ENCODE peak calls at places on chromosomes 12 and 14, in seven cellular contexts. I, C, X, D, N, G and F are unnamed samples. For H3K9me3, the result is how much of the 10 kb centered on the place peaks cover.

GRCh38 chr14:80872645-80873044 is 68.9 kb downstream of the CEP128 start:
- DNase-seq in D (no peak), I (no peak), X (no peak), C (no peak), G (no peak), N (no peak), F (no peak)

GRCh38 chr12:25648460-25648859 is 95.4 kb upstream of the LMNTD1 start:
- DNase-seq in X (peak), D (peak), C (peak), I (peak), N (no peak), G (peak), F (peak)

GRCh38 chr14:26598081-26598671 is 343 bp upstream of the NOVA1 start:
- DNase-seq in I (peak), G (peak), X (peak), C (peak), D (peak), N (peak), F (peak)

GRCh38 chr12:66776974-66777373 is 98.1 kb upstream of the GRIP1 start:
- DNase-seq in G (no peak), D (no peak), C (no peak), X (no peak), N (no peak), I (peak), F (no peak)

GRCh38 chr12:104805186-104805585 is 152.9 kb downstream of the SLC41A2 start:
- DNase-seq in C (no peak), G (peak), X (no peak), D (no peak), I (no peak), N (no peak), F (peak)

GRCh38 chr14:88437659-88438058 is 52.2 kb downstream of the SPATA7 start:
- DNase-seq in X (no peak), D (no peak), I (no peak), G (no peak), N (no peak), C (no peak), F (no peak)

GRCh38 chr14:102951799-102952198 is 29.3 kb downstream of the AMN start:
- DNase-seq in X (no peak), G (peak), I (no peak), C (no peak), D (no peak), N (no peak), F (peak)

GRCh38 chr12:6765634-6766581 is at the start of gene PTMS:
- DNase-seq in N (peak), C (peak), G (peak), X (peak), I (peak), D (peak), F (peak)

GRCh38 chr12:32233568-32233967 is 126.9 kb downstream of the BICD1 start:
- DNase-seq in N (no peak), G (no peak), I (no peak), D (no peak), C (no peak), X (no peak), F (no peak)

GRCh38 chr12:32230607-32230982 is 123.9 kb downstream of the BICD1 start:
- DNase-seq in X (no peak), G (no peak), N (no peak), C (no peak), D (peak), I (no peak), F (no peak)

GRCh38 chr12:32235251-32235650 is 128.6 kb downstream of the BICD1 start:
- DNase-seq in N (no peak), I (no peak), D (no peak), C (no peak), G (no peak), X (no peak), F (no peak)

GRCh38 chr12:32226768-32227167 is 120.1 kb downstream of the BICD1 start:
- DNase-seq in I (no peak), X (no peak), D (no peak), G (no peak), C (no peak), N (no peak), F (no peak)

GRCh38 chr12:32229971-32230606 is 123.4 kb downstream of the BICD1 start:
- DNase-seq in N (no peak), I (no peak), C (no peak), X (no peak), D (peak), G (no peak), F (no peak)
- H3K4me3 ChIP-seq in N (no peak), I (no peak), C (no peak), X (no peak), D (no peak), G (no peak), F (no peak)

DNA sequence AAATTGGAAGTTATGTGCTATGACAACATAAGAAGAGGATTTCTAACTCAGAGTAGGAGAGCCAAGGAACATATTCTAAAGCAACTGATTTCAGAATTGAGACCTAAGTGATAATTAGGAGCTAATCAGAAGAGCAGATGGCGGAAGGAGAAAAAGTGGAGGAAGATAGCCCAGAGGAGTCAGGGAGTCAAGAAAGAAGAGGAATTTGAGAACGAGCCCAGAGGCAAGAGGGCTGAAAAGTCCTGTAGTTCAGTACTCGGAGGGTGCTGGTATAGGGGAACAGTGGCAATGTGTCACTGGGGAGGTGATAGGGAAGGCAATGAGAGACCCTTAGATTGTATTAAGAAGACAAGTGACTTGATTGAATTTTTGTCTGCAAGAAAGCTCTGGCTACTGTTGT is 162.4 kb downstream of the CNTN1 start:
- DNase-seq in I (no peak), N (no peak), G (no peak), D (no peak), C (no peak), X (no peak), F (no peak)
- H3K9me3 ChIP-seq in I (under half), N (under half), G (under half), D (under half), C (under half), X (under half), F (under half)

GRCh38 chr12:96198970-96199369 is 4.8 kb downstream of the ELK3 start:
- DNase-seq in N (no peak), G (peak), I (no peak), D (no peak), C (no peak), X (no peak), F (no peak)
- H3K4me3 ChIP-seq in N (no peak), G (peak), I (no peak), D (no peak), C (no peak), X (no peak), F (no peak)

DNA sequence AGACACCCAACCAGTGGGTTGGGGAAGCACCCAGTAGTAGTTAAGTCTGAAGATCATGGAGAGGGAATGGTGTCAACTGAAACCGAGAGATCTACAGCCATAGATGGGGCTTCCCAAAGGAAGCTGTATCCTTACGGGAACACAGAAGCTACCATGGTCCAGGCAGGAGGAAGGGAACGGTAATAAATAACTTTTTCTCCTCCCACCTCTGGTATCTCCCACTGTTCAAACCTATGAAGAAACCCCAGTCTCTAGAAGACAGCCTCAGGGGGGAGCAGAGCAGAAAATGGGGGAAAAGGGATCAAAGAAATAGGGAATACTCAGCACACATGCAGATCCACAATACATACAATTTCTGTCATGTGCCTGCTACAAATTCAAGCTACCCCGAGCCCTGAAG is 33.4 kb downstream of the ZNF605 start:
- DNase-seq in X (no peak), C (no peak), D (no peak), I (no peak), N (no peak), G (no peak), F (no peak)
- H3K9me3 ChIP-seq in X (half or more), C (under half), D (half or more), I (under half), N (half or more), G (half or more), F (half or more)

DNA sequence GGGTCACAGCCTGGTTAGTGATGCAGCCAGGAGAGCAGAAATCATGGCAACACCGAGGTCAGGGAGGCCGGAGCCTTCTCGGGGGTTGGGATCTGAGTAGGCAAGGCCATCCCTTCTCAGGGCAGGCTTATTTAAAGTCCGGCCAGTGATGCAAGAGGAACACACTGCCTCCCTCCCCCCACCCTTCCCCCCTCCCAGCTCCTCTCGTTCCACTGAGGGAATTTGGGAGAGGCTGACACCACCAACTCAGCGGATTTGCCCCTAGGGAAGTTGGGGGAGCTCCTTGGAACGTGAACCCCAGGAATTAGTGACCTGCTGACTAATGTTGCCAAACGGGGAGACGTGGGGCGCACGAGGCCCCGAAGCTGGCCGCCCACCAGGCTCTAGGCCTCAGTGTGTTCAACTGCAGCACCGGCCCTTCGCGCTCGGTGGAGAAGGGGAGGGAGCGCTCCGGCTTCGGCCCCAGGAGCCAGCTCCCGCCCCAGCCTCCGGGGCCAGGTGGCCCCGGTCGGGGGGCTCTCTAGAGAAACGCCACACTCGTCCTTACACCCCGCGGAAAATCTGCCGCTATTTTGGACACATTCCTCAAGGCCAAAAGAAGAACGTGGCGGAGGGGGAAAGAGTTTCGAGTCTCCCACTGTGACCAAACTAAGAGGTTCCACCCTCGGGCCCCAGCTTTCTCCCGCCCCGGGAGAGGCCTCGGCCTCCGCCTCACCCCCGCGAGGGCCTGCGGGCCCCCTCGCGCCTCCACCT is 1.6 kb downstream of the CTDSP2 start:
- DNase-seq in I (peak), G (peak), N (peak), C (peak), X (peak), D (peak), F (peak)
- H3K4me3 ChIP-seq in I (peak), G (peak), N (peak), C (peak), X (peak), D (peak), F (peak)

GRCh38 chr12:34400986-34401658 is 378.8 kb downstream of the ALG10 start:
- DNase-seq in N (peak), G (no peak), D (peak), C (peak), I (no peak), X (peak), F (no peak)
- H3K9me3 ChIP-seq in N (half or more), G (under half), D (under half), C (under half), I (under half), X (under half), F (under half)

DNA sequence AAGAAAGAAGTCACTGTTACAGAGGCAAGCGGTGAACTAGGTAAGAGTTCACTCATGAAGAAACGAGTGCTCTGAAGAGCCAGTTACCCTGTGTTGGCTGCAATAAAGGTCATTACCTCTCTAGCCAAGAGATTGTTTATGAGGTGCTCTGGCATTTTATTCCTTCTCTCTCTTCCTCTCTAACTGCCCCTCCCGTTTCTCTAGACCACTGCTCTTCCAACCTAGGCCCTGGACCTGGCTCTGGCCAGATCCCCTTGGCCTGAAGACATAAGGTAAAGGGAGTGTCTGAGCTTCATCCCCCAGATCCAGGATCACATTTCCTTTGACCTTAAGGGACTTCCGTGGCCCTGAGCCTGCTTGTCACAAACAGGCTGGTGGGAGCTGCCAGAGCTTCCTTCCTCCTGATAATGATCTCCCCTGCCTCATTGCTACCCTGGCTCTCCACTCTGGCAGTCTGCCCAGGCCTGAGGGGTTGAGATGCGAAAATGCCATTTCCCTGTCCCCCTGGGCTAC is 2.0 kb downstream of the RNASE7 start:
- DNase-seq in D (no peak), C (no peak), X (no peak), N (no peak), I (no peak), G (no peak), F (no peak)
- H3K4me3 ChIP-seq in D (no peak), C (no peak), X (no peak), N (no peak), I (no peak), G (no peak), F (no peak)